ENCODE peak calls at places on chromosomes 7 and 10, in five cellular contexts. O is IMR-90, Y is neuronal stem cell, K is mesenchymal stem cell, A is H9. Z is an unnamed sample.

GRCh38 chr7:37065779-37066271 is 341.5 kb upstream of the AOAH start:
- DNase-seq in K (peak), A (no peak), O (peak), Y (no peak), Z (no peak)

GRCh38 chr10:110684800-110685446 is 40.8 kb downstream of the RBM20 start:
- DNase-seq in O (peak), A (peak), K (peak), Y (no peak), Z (no peak)

GRCh38 chr10:122051609-122052385 is 62.8 kb downstream of the TACC2 start:
- DNase-seq in Y (peak), O (peak), K (peak), A (peak), Z (peak)

GRCh38 chr7:154650275-154650674 is 352.6 kb downstream of the PAXIP1 start:
- DNase-seq in K (no peak), A (no peak), Y (no peak), O (no peak), Z (no peak)

GRCh38 chr7:41732279-41733062 is 29.6 kb upstream of the INHBA start:
- DNase-seq in O (peak), Y (no peak), A (no peak), K (no peak), Z (peak)

GRCh38 chr7:26157520-26158105 is 5.6 kb downstream of the NFE2L3 start:
- DNase-seq in Y (no peak), A (no peak), O (no peak), K (no peak), Z (no peak)

GRCh38 chr10:111835562-111835961 is 348.0 kb downstream of the GPAM start:
- DNase-seq in K (no peak), Y (no peak), O (no peak), A (no peak), Z (no peak)

GRCh38 chr7:11576340-11576739 is 255.7 kb downstream of the THSD7A start:
- DNase-seq in K (no peak), O (no peak), A (no peak), Y (no peak), Z (no peak)

GRCh38 chr7:135801045-135801693 is 52.6 kb upstream of the FAM180A start:
- DNase-seq in O (peak), K (peak), A (no peak), Y (peak), Z (peak)

GRCh38 chr10:49798275-49798674 is 36.2 kb upstream of the OGDHL start:
- DNase-seq in K (no peak), O (no peak), Y (no peak), A (no peak), Z (no peak)

GRCh38 chr7:71182536-71182935 is 50.6 kb downstream of the GALNT17 start:
- DNase-seq in Y (no peak), O (no peak), A (no peak), K (no peak), Z (no peak)

DNA sequence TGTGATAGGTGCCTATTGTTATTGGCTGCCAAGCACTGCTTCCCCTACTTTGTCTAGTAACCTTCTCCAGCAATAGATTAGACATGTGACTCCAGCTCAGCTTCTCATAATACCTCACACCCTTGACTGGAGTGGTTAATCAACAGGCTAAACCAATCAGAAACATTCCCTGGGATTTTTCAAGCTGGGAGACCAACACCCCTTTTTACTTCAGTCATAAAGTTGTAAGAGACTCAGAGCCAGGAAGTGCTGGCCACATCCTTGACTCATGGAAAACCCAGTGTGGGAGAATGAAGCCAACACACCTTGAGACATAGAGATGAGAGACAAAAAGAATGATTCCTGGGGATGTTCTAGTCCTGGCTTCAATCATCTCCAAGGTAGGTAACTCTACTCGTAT is 62.6 kb upstream of the HECTD2 start:
- DNase-seq in A (no peak), O (peak), K (no peak), Y (no peak), Z (no peak)
- H3K23ac ChIP-seq in A (no peak), O (no peak), K (no peak), Y (no peak), Z (no peak)

DNA sequence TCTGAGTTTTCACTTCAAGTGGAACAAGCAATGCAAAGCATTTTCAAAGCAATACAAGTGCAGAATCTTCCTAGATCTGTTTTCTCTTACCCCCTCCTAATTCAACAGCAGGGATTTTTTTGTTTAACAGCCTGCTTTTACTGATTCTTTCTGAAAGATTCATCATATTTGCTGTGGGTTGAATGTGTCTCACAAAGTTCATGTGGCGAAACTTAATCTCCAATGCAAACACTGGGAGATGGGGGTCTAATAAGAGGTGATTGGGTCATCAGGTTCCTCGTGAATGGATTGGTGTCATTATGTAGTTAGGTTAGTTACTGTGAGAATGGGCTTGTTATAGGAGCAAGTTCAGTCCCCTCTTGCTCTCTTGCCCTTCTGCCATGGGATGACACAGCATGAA is 107.6 kb downstream of the CNNM2 start:
- DNase-seq in Y (no peak), O (no peak), A (no peak), K (no peak), Z (no peak)
- H3K23ac ChIP-seq in Y (no peak), O (no peak), A (no peak), K (no peak), Z (no peak)

GRCh38 chr7:23531794-23532489 is at the start of gene TRA2A:
- DNase-seq in Y (peak), O (peak), A (peak), K (peak), Z (peak)
- H3K23ac ChIP-seq in Y (peak), O (peak), A (no peak), K (peak), Z (peak)

GRCh38 chr7:121202834-121203233 is 126.0 kb upstream of the WNT16 start:
- DNase-seq in K (no peak), A (no peak), O (peak), Y (no peak), Z (no peak)

GRCh38 chr7:121205777-121206176 is 123.0 kb upstream of the WNT16 start:
- DNase-seq in Y (no peak), A (no peak), O (no peak), K (no peak), Z (no peak)

GRCh38 chr7:121202125-121202524 is 126.7 kb upstream of the WNT16 start:
- DNase-seq in K (no peak), A (no peak), O (no peak), Y (no peak), Z (peak)

GRCh38 chr7:121204537-121204936 is 124.3 kb upstream of the WNT16 start:
- DNase-seq in K (peak), A (no peak), Y (no peak), O (peak), Z (no peak)
- H3K23ac ChIP-seq in K (no peak), A (no peak), Y (no peak), O (no peak), Z (no peak)

DNA sequence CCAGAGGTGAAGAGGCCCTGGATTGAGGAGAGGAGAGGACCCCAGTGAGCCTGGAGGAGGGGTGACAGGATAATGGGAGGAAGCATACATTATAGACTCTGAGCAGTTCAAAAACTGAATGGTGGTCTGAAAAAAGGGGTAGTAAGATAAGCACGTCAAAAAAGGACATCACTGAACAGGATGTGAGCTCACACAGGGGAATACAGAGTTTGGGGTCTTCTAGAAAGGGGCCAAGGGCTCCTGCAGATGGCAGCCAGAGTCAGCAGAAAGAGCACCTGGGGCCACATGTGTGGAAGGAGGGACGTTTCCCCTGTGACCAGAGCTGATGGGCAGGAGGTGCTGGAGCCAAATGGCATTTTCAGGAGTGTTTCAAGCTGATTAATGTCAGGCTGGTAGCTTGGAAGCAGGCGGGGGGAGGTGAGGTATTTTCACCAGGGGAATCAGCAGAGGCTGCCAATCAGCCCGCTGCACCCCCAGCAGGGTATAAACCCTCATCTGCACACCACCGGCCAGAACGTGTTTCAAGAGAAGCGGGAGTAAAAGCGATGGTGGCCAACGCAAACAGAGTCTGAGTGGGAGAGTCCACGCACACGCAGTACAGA is 85.7 kb downstream of the TNS3 start:
- DNase-seq in O (no peak), K (no peak), Y (no peak), A (no peak), Z (no peak)
- H3K23ac ChIP-seq in O (no peak), K (no peak), Y (no peak), A (no peak), Z (no peak)

GRCh38 chr7:28708033-28708451 is 250.1 kb downstream of the TRIL start:
- DNase-seq in A (no peak), Y (no peak), O (peak), K (peak), Z (peak)

GRCh38 chr7:28714452-28715120 is 243.5 kb downstream of the TRIL start:
- DNase-seq in K (no peak), A (no peak), O (no peak), Y (no peak), Z (no peak)

GRCh38 chr7:28709756-28710155 is 248.4 kb downstream of the TRIL start:
- DNase-seq in O (no peak), K (no peak), A (no peak), Y (no peak), Z (no peak)

GRCh38 chr7:28708458-28708951 is 249.6 kb downstream of the TRIL start:
- DNase-seq in K (peak), A (no peak), O (no peak), Y (no peak), Z (peak)

GRCh38 chr7:28711096-28711495 is 247.0 kb downstream of the TRIL start:
- DNase-seq in A (no peak), Y (no peak), O (no peak), K (no peak), Z (no peak)
- H3K23ac ChIP-seq in A (no peak), Y (no peak), O (no peak), K (no peak), Z (no peak)

GRCh38 chr7:92602352-92603088 is 12.3 kb upstream of the FAM133B start:
- DNase-seq in A (no peak), O (peak), K (no peak), Y (no peak), Z (no peak)

GRCh38 chr7:92608380-92609322 is 18.5 kb upstream of the FAM133B start:
- DNase-seq in Y (peak), O (no peak), K (no peak), A (peak), Z (peak)

GRCh38 chr7:92603089-92603445 is 12.9 kb upstream of the FAM133B start:
- DNase-seq in A (no peak), Y (no peak), O (no peak), K (no peak), Z (no peak)

GRCh38 chr7:92609921-92610518 is 19.8 kb upstream of the FAM133B start:
- DNase-seq in A (no peak), K (peak), O (peak), Y (no peak), Z (peak)

DNA sequence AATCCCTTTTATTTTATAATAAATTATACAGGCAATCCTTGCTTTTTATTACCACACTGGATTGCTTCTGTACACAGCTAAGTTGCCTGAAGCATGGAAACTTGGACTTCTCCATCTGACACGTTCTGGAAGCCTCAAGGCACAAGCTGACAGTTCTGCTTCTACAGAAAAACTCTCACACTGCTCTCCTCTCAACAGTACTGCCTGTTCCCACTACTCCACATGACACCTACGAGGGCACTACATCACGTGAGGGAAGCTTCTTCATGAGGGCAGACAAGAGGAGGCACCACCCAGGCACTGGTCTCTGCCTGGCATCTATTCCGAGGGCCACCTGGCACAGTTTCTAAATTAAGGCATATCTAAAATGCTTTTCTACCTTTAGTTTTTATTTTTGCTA is 16.8 kb upstream of the FAM133B start:
- DNase-seq in Y (no peak), A (no peak), O (no peak), K (no peak), Z (no peak)
- H3K23ac ChIP-seq in Y (no peak), A (no peak), O (no peak), K (no peak), Z (no peak)

GRCh38 chr7:562394-562675 is 42.7 kb upstream of the PDGFA start:
- DNase-seq in Y (no peak), O (no peak), A (no peak), K (no peak), Z (no peak)

GRCh38 chr7:562789-563628 is 43.4 kb upstream of the PDGFA start:
- DNase-seq in O (no peak), K (no peak), A (no peak), Y (no peak), Z (no peak)

GRCh38 chr7:564176-564890 is 44.7 kb upstream of the PDGFA start:
- DNase-seq in K (no peak), O (no peak), Y (no peak), A (no peak), Z (no peak)

GRCh38 chr7:561631-562393 is 42.2 kb upstream of the PDGFA start:
- DNase-seq in O (no peak), K (no peak), Y (no peak), A (no peak), Z (no peak)

DNA sequence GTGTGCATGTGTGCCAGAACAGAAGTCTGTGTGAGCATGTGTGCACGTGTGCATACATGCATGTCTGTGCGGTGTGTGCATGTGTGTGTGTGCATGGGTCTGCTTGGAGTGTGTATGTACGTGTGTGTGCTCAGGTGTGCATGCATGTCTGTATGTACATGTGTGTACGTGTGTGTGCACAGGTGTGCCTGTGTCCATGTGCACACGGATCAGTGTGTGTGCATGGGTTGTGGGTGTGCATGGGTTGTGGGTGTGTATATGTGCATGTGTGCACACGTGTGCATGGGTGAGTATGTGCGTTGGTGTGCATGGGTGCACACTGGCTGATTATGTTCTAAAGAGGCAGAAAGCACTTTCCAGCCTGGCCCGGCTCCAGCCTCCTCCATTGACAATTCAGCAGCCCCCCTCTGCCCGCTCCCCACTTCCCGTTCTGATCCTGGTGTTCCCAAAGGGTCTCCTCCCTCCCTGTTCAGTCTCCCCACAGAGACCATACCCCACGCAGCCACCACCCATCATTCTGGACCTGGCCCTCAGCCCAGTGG is 44.1 kb upstream of the PDGFA start:
- DNase-seq in Y (no peak), O (no peak), K (no peak), A (no peak), Z (no peak)
- H3K23ac ChIP-seq in Y (no peak), O (no peak), K (no peak), A (no peak), Z (no peak)

DNA sequence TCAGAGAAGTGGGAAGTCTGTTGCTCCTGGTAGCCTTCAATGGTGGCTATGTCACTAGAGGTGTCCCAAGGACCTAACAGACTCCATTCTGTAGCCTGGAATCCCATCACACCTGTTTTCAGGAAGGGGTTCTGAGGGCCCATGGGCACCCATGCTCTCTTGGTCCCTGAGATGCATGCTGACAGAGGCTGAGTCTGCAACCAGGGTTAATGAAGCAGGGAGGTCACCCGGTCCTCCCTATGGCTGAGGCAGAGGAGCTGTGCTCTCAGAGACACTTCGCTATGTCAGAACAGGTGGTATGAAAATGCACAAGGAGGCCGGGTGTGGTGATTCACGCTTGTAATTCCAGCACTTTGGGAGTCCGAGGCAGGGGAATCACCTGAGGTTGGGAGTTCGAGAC is 452.1 kb downstream of the TCERG1L start:
- DNase-seq in A (no peak), K (no peak), O (no peak), Y (no peak), Z (no peak)
- H3K23ac ChIP-seq in A (no peak), K (no peak), O (no peak), Y (no peak), Z (no peak)

DNA sequence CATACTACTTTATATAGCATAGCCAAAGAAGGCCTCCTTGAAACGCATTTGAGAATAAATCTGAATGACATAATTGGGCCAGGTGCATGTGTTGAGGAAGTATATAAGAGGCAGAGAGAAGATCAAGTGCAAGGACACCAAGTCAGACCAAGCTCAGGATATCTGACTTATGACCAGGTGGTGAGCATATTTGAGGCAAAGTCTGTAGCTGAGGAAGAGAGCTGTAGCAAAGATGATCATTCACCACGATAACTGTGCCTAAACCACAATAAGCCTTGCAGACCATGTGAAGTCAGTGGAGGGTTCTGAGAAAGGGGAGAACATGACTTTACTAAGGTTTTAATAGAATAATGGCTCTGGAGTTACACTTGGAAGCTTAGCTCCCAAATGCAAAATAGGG is 292.3 kb downstream of the SORCS1 start:
- DNase-seq in Y (no peak), O (no peak), K (no peak), A (no peak), Z (no peak)
- H3K23ac ChIP-seq in Y (no peak), O (no peak), K (no peak), A (no peak), Z (no peak)

Z was measured in mesendoderm.